ENCODE peak calls at places on chromosomes 1 and 21, in seven cellular contexts. W, F, R, G, U, E and X are unnamed samples.

GRCh38 chr1:200036616-200037270 is 9.2 kb downstream of the NR5A2 start:
- DNase-seq in R (no peak), U (no peak), W (no peak), E (no peak), F (no peak), G (no peak), X (no peak)

GRCh38 chr21:33080776-33081175 is 10.8 kb downstream of the OLIG1 start:
- DNase-seq in F (no peak), U (no peak), W (no peak), R (no peak), E (no peak), G (no peak), X (no peak)

GRCh38 chr1:234628099-234628498 is 18.1 kb upstream of the IRF2BP2 start:
- DNase-seq in E (no peak), F (peak), U (peak), W (no peak), G (no peak), R (peak), X (peak)

GRCh38 chr1:189619682-189620332 is 857.9 kb downstream of the BRINP3 start:
- DNase-seq in E (no peak), W (peak), R (peak), U (peak), F (peak), G (no peak), X (peak)

GRCh38 chr1:82390627-82391026 is 589.9 kb downstream of the ADGRL2 start:
- DNase-seq in E (no peak), F (no peak), G (no peak), W (no peak), U (no peak), R (no peak), X (no peak)

GRCh38 chr1:47189844-47190562 is at the start of gene PDZK1IP1:
- DNase-seq in G (no peak), U (peak), F (no peak), W (no peak), E (peak), R (peak), X (no peak)

GRCh38 chr1:56060901-56061300 is 518.5 kb downstream of the PLPP3 start:
- DNase-seq in G (no peak), W (no peak), F (no peak), U (peak), E (no peak), R (no peak), X (peak)

GRCh38 chr1:23417570-23417969 is 7.0 kb downstream of the TCEA3 start:
- DNase-seq in E (no peak), F (no peak), R (no peak), G (no peak), U (no peak), W (no peak), X (no peak)

GRCh38 chr1:8077120-8077573 is 51.0 kb upstream of the ERRFI1 start:
- DNase-seq in W (no peak), G (no peak), R (peak), U (peak), E (peak), F (peak), X (peak)

GRCh38 chr1:37845781-37846180 is 13.6 kb downstream of the MTF1 start:
- DNase-seq in R (no peak), W (no peak), G (no peak), U (no peak), E (no peak), F (no peak), X (no peak)